ENCODE peak calls at places on chromosome 11, in five cellular contexts. E is mucosa of descending colon; K is chondrocyte; L is stimulated activated CD8-positive, alpha-beta memory T cell treated with anti-CD3 and anti-CD28 coated beads, Interleukin-15, amount 100 ng/mL, for 1 hour; M is left ventricle myocardium inferior. V is an unnamed sample.

GRCh38 chr11:109304159-109304558 is 117.8 kb upstream of the C11orf87 start:
- DNase-seq in E (no peak), K (no peak), L (no peak), M (no peak), V (no peak)

GRCh38 chr11:125275905-125276634 is 111.5 kb downstream of the PKNOX2 start:
- DNase-seq in E (no peak), K (no peak), L (no peak), M (no peak), V (no peak)

GRCh38 chr11:65471410-65471762 is 27.5 kb upstream of the MALAT1 start:
- DNase-seq in E (peak; percentile 74), K (no peak), L (no peak), M (peak; percentile 80), V (no peak)

GRCh38 chr11:67213251-67213650 is 53.0 kb upstream of the GRK2 start:
- DNase-seq in E (no peak), K (no peak), L (no peak), M (no peak), V (no peak)

GRCh38 chr11:119759324-119759723 is 30.3 kb upstream of the NECTIN1 start:
- DNase-seq in E (no peak), K (peak; percentile 54), L (no peak), M (no peak), V (no peak)

GRCh38 chr11:102341844-102342318 is 5.1 kb upstream of the BIRC2 start:
- DNase-seq in E (no peak), K (no peak), L (peak; percentile 54), M (peak; percentile 40), V (peak; percentile 87)

GRCh38 chr11:102709211-102709980 is 3.8 kb upstream of the MMP27 start:
- DNase-seq in E (no peak), K (no peak), L (no peak), M (no peak), V (no peak)

GRCh38 chr11:59857444-59858434 is 8.5 kb downstream of the TCN1 start:
- DNase-seq in E (no peak), K (no peak), L (no peak), M (no peak), V (no peak)

GRCh38 chr11:69551963-69552362 is 70.5 kb downstream of the LINC01488 start:
- DNase-seq in E (no peak), K (peak; percentile 17), L (no peak), M (no peak), V (no peak)

GRCh38 chr11:6437993-6438392 is 2.8 kb downstream of the HPX start:
- DNase-seq in E (no peak), K (no peak), L (no peak), M (no peak), V (no peak)

GRCh38 chr11:27754035-27755017 is 54.1 kb upstream of the BDNF start:
- DNase-seq in E (no peak), K (no peak), L (no peak), M (no peak), V (no peak)

GRCh38 chr11:9455722-9456121 is 5.1 kb upstream of the ZNF143 start:
- DNase-seq in E (no peak), K (no peak), L (no peak), M (no peak), V (no peak)

GRCh38 chr11:42161886-42162285 is 702.4 kb upstream of the LRRC4C start:
- DNase-seq in E (no peak), K (no peak), L (no peak), M (no peak), V (no peak)

GRCh38 chr11:3197044-3197715 is 21.4 kb downstream of the MRGPRG start:
- DNase-seq in E (no peak), K (peak; percentile 90), L (no peak), M (no peak), V (no peak)

GRCh38 chr11:114200785-114201184 is 95.4 kb upstream of the NNMT start:
- DNase-seq in E (no peak), K (no peak), L (no peak), M (no peak), V (no peak)

GRCh38 chr11:128492903-128493569 is 94.3 kb downstream of the ETS1 start:
- DNase-seq in E (no peak), K (no peak), L (no peak), M (no peak), V (no peak)

GRCh38 chr11:125903753-125904659 is at the start of gene DDX25:
- DNase-seq in E (no peak), K (peak; percentile 87), L (no peak), M (no peak), V (no peak)

GRCh38 chr11:91790346-91790745 is 434.3 kb upstream of the FAT3 start:
- DNase-seq in E (no peak), K (no peak), L (no peak), M (no peak), V (no peak)

GRCh38 chr11:72832301-72833082 is 18.3 kb downstream of the ATG16L2 start:
- DNase-seq in E (no peak), K (no peak), L (no peak), M (no peak), V (no peak)

GRCh38 chr11:11512929-11513328 is 108.9 kb downstream of the GALNT18 start:
- DNase-seq in E (no peak), K (no peak), L (no peak), M (no peak), V (no peak)

GRCh38 chr11:72897506-72897905 is 83.3 kb downstream of the ATG16L2 start:
- DNase-seq in E (no peak), K (no peak), L (no peak), M (no peak), V (no peak)

GRCh38 chr11:1222491-1223345 is at the start of gene MUC5B:
- DNase-seq in E (peak; percentile 91), K (peak; percentile 90), L (no peak), M (no peak), V (peak; percentile 64)

GRCh38 chr11:115466122-115466521 is 38.1 kb downstream of the CADM1 start:
- DNase-seq in E (no peak), K (no peak), L (no peak), M (no peak), V (no peak)

GRCh38 chr11:17598700-17599459 is 51.8 kb downstream of the OTOG start:
- DNase-seq in E (peak; percentile 52), K (peak; percentile 64), L (peak; percentile 46), M (peak; percentile 65), V (peak; percentile 77)

GRCh38 chr11:68665471-68665870 is 18.9 kb upstream of the GAL start:
- DNase-seq in E (no peak), K (peak; percentile 63), L (no peak), M (no peak), V (no peak)

GRCh38 chr11:34869425-34869824 is 46.8 kb downstream of the APIP start:
- DNase-seq in E (no peak), K (no peak), L (no peak), M (no peak), V (no peak)

GRCh38 chr11:130397780-130398179 is 30.6 kb downstream of the ADAMTS8 start:
- DNase-seq in E (no peak), K (no peak), L (no peak), M (no peak), V (no peak)

GRCh38 chr11:27907534-27907933 is 200.4 kb downstream of the KIF18A start:
- DNase-seq in E (no peak), K (no peak), L (no peak), M (no peak), V (no peak)

GRCh38 chr11:92136792-92137191 is 87.8 kb upstream of the FAT3 start:
- DNase-seq in E (no peak), K (no peak), L (no peak), M (no peak), V (no peak)

GRCh38 chr11:12433571-12434061 is 56.2 kb downstream of the PARVA start:
- DNase-seq in E (no peak), K (no peak), L (no peak), M (no peak), V (no peak)

GRCh38 chr11:4882543-4882942 is 843 bp downstream of the OR51T1 start:
- DNase-seq in E (no peak), K (no peak), L (no peak), M (no peak), V (no peak)

GRCh38 chr11:116693206-116694016 is 79.4 kb downstream of the BUD13 start:
- DNase-seq in E (peak; percentile 66), K (peak; percentile 66), L (no peak), M (no peak), V (no peak)

GRCh38 chr11:47837292-47837691 is 10.9 kb downstream of the NUP160 start:
- DNase-seq in E (no peak), K (no peak), L (no peak), M (no peak), V (no peak)

GRCh38 chr11:83863272-83863671 is 577.1 kb upstream of the CCDC90B start:
- DNase-seq in E (no peak), K (no peak), L (no peak), M (no peak), V (no peak)

GRCh38 chr11:10488121-10488580 is 33.1 kb downstream of the AMPD3 start:
- DNase-seq in E (no peak), K (no peak), L (no peak), M (no peak), V (no peak)

GRCh38 chr11:131666006-131666405 is 295.6 kb downstream of the NTM start:
- DNase-seq in E (no peak), K (no peak), L (no peak), M (no peak), V (no peak)